ENCODE peak calls at places on chromosome 1, in ten cellular contexts. I is BE2C, G is retinal pigment epithelial cell, J is HCT116, O is aorta, C is adrenal gland, L is ascending aorta, M is right cardiac atrium, U is GM06990, D is stomach. W is an unnamed sample.

GRCh38 chr1:194654956-194655355 is 1468.5 kb upstream of the B3GALT2 start:
- DNase-seq in I (no peak), G (no peak), J (no peak), O (no peak), C (no peak), L (no peak), M (no peak), U (no peak), D (no peak), W (no peak)

GRCh38 chr1:81606656-81607055 is 194.1 kb upstream of the ADGRL2 start:
- DNase-seq in I (no peak), G (no peak), J (no peak), O (no peak), C (no peak), L (no peak), M (no peak), U (no peak), D (no peak), W (no peak)

GRCh38 chr1:24693827-24694379 is 50.8 kb downstream of the SRRM1 start:
- DNase-seq in I (no peak), G (no peak), J (no peak), O (no peak), C (no peak), L (no peak), M (no peak), U (no peak), D (no peak), W (no peak)

GRCh38 chr1:182348916-182349747 is 42.5 kb downstream of the GLUL start:
- DNase-seq in I (no peak), G (peak; percentile 17), J (no peak), O (peak; percentile 86), C (peak; percentile 13), L (peak; percentile 83), M (peak; percentile 60), U (no peak), D (no peak), W (no peak)

GRCh38 chr1:64312431-64312830 is 109.0 kb downstream of the UBE2U start:
- DNase-seq in I (no peak), G (no peak), J (no peak), O (no peak), C (no peak), L (no peak), M (no peak), U (no peak), D (no peak), W (no peak)

GRCh38 chr1:234135501-234135900 is 231.0 kb downstream of the SLC35F3 start:
- DNase-seq in I (no peak), G (no peak), J (no peak), O (no peak), C (no peak), L (no peak), M (no peak), U (no peak), D (no peak), W (no peak)

GRCh38 chr1:159247266-159247665 is 42.6 kb downstream of the ACKR1 start:
- DNase-seq in I (no peak), G (no peak), J (no peak), O (no peak), C (no peak), L (no peak), M (no peak), U (no peak), D (no peak), W (no peak)

GRCh38 chr1:42937141-42937696 is 21.4 kb downstream of the SLC2A1 start:
- DNase-seq in I (no peak), G (no peak), J (no peak), O (peak; percentile 23), C (no peak), L (peak; percentile 63), M (no peak), U (no peak), D (no peak), W (no peak)

GRCh38 chr1:40314721-40315238 is 2.3 kb downstream of the COL9A2 start:
- DNase-seq in I (no peak), G (no peak), J (no peak), O (no peak), C (no peak), L (peak; percentile 53), M (no peak), U (no peak), D (no peak), W (no peak)

GRCh38 chr1:186255286-186255685 is 119.8 kb downstream of the TPR start:
- DNase-seq in I (no peak), G (no peak), J (no peak), O (no peak), C (no peak), L (no peak), M (no peak), U (no peak), D (no peak), W (no peak)

GRCh38 chr1:94721240-94721639 is 98.9 kb upstream of the SLC44A3 start:
- DNase-seq in I (no peak), G (no peak), J (no peak), O (no peak), C (no peak), L (no peak), M (no peak), U (peak; percentile 41), D (no peak), W (no peak)

DNA sequence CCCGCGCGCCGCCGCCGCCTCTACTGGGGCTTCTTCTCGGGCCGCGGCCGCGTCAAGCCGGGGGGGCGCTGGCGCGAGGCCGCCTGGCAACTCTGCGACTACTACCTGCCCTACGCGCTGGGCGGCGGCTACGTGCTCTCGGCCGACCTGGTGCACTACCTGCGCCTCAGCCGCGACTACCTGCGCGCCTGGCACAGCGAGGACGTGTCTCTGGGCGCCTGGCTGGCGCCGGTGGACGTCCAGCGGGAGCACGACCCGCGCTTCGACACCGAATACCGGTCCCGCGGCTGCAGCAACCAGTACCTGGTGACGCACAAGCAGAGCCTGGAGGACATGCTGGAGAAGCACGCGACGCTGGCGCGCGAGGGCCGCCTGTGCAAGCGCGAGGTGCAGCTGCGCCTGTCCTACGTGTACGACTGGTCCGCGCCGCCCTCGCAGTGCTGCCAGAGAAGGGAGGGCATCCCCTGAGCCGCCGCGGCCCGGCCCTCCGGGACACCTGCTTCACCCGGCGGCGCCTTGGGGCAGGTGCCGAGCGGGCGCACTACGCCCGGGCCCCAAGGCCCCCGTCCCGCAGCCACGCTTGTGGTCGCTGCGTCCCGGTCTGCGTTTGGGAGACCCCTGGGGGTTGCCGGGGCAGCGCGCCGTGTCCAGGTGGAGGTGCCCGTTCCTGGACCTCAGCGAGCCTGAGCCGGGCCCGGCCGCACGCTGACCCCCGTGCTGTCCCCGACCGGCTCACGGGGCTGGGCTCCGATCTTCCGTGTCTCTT is 947 bp downstream of the B3GALT6 start:
- DNase-seq in I (no peak), G (no peak), J (no peak), O (no peak), C (no peak), L (no peak), M (no peak), U (no peak), D (no peak), W (no peak)
- H3K4me3 ChIP-seq in I (no peak overlapping the region), G (no peak overlapping the region), J (no peak overlapping the region), O (no peak overlapping the region), C (no peak overlapping the region), L (peak overlapping the region; percentile 60), M (no peak overlapping the region), U (no peak overlapping the region), D (peak overlapping the region; percentile 50), W (peak overlapping the region; percentile 65)

DNA sequence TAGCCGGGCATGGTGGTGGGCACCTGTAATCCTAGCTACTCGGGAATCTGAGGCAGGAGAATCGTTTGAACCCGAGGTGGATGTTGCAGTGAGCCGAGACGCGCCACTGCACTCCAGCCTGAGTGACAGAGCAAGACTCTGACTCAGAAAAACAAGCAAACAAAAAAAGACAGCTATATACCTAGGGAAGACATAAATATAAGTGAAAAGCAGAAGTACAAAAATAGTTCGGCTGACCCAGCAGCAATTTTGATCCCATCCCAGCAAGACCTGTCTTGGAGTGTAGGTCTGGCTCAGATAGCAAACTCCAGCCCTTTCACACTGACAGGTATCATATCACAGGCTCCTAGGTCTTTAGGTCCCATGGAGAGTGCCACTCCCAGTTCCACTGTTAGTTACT is 14.5 kb downstream of the MTX1 start:
- DNase-seq in I (no peak), G (no peak), J (no peak), O (no peak), C (no peak), L (no peak), M (no peak), U (no peak), D (no peak), W (no peak)
- H3K4me3 ChIP-seq in I (no peak overlapping the region), G (no peak overlapping the region), J (no peak overlapping the region), O (no peak overlapping the region), C (no peak overlapping the region), L (no peak overlapping the region), M (no peak overlapping the region), U (no peak overlapping the region), D (no peak overlapping the region), W (no peak overlapping the region)

GRCh38 chr1:6667139-6667538 is 34.5 kb downstream of the DNAJC11 start:
- DNase-seq in I (peak; percentile 13), G (no peak), J (no peak), O (no peak), C (peak; percentile 83), L (peak; percentile 31), M (no peak), U (no peak), D (no peak), W (no peak)

GRCh38 chr1:6666696-6667095 is 34.9 kb downstream of the DNAJC11 start:
- DNase-seq in I (no peak), G (no peak), J (no peak), O (no peak), C (peak; percentile 20), L (no peak), M (no peak), U (no peak), D (no peak), W (no peak)

GRCh38 chr1:6673816-6674398 is 27.7 kb downstream of the DNAJC11 start:
- DNase-seq in I (no peak), G (no peak), J (no peak), O (no peak), C (no peak), L (no peak), M (no peak), U (no peak), D (no peak), W (no peak)

GRCh38 chr1:6672558-6672957 is 29.1 kb downstream of the DNAJC11 start:
- DNase-seq in I (peak; percentile 72), G (no peak), J (no peak), O (no peak), C (no peak), L (no peak), M (no peak), U (no peak), D (no peak), W (no peak)

GRCh38 chr1:6668503-6668902 is 33.1 kb downstream of the DNAJC11 start:
- DNase-seq in I (no peak), G (no peak), J (no peak), O (no peak), C (no peak), L (peak; percentile 40), M (no peak), U (no peak), D (no peak), W (no peak)
- H3K4me3 ChIP-seq in I (no peak overlapping the region), G (no peak overlapping the region), J (no peak overlapping the region), O (no peak overlapping the region), C (no peak overlapping the region), L (no peak overlapping the region), M (no peak overlapping the region), U (no peak overlapping the region), D (no peak overlapping the region), W (no peak overlapping the region)

DNA sequence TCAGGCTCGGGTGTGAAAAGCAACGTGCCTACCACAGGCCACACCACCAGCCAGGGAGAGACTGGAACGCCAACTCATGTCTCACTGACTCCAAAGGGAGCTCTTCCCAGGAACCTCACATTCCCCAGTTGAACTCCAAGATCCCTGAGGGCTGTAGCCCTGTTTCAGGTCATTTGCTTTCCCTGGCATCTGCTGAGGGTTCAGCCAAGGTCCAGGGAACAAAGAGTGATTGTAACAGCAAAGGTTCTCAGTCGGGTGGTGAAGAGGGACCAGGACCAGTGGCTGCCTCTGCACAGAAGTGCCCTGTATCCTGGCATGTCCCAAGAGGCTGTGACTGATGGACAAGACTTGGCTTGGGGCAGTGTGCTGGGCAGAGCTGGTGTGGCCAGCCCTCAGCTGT is 42.8 kb downstream of the GRIK3 start:
- DNase-seq in I (no peak), G (no peak), J (no peak), O (no peak), C (no peak), L (no peak), M (no peak), U (no peak), D (no peak), W (no peak)
- H3K4me3 ChIP-seq in I (no peak overlapping the region), G (no peak overlapping the region), J (no peak overlapping the region), O (no peak overlapping the region), C (no peak overlapping the region), L (no peak overlapping the region), M (no peak overlapping the region), U (no peak overlapping the region), D (no peak overlapping the region), W (no peak overlapping the region)

W was measured in small intestine.